ENCODE peak calls at places on chromosomes 2 and 18, in five cellular contexts. K, C, N, R and V are unnamed samples.

GRCh38 chr2:187982668-187983067 is 309.0 kb upstream of the GULP1 start:
- DNase-seq in C (peak; percentile 17), K (no peak), R (no peak), N (no peak), V (peak; percentile 59)

GRCh38 chr18:52747869-52748268 is 407.9 kb downstream of the DCC start:
- DNase-seq in K (no peak), R (no peak), N (no peak), C (no peak), V (no peak)

GRCh38 chr2:215756351-215756731 is 257.0 kb downstream of the MREG start:
- DNase-seq in C (no peak), R (no peak), N (no peak), K (no peak), V (no peak)

GRCh38 chr2:46674451-46674850 is 195.1 kb downstream of the TMEM247 start:
- DNase-seq in N (no peak), R (no peak), C (no peak), K (no peak), V (no peak)

GRCh38 chr2:149989447-149990063 is 402.0 kb upstream of the MMADHC start:
- DNase-seq in R (peak; percentile 36), C (peak; percentile 97), N (no peak), K (no peak), V (no peak)

GRCh38 chr2:4903676-4904348 is 788.4 kb upstream of the SOX11 start:
- DNase-seq in K (no peak), R (no peak), C (no peak), N (no peak), V (no peak)

GRCh38 chr2:29196792-29197788 is 81.9 kb downstream of the CLIP4 start:
- DNase-seq in N (peak; percentile 79), C (peak; percentile 86), R (peak; percentile 77), K (peak; percentile 88), V (no peak)

GRCh38 chr18:44916429-44917183 is 235.9 kb downstream of the SETBP1 start:
- DNase-seq in K (no peak), C (peak; percentile 4), R (no peak), N (no peak), V (peak; percentile 5)

GRCh38 chr2:229252996-229253395 is 18.1 kb downstream of the PID1 start:
- DNase-seq in N (no peak), C (no peak), K (no peak), R (no peak), V (no peak)

GRCh38 chr2:207823865-207824264 is 54.2 kb upstream of the FZD5 start:
- DNase-seq in R (no peak), C (peak; percentile 44), N (no peak), K (peak; percentile 72), V (no peak)

GRCh38 chr2:10932345-10933151 is 20.8 kb downstream of the KCNF1 start:
- DNase-seq in N (no peak), K (no peak), C (no peak), R (no peak), V (no peak)

GRCh38 chr18:65938592-65939372 is 188.0 kb downstream of the CDH7 start:
- DNase-seq in C (peak; percentile 80), N (no peak), K (no peak), R (peak; percentile 4), V (no peak)

GRCh38 chr2:5914831-5915611 is 222.8 kb downstream of the SOX11 start:
- DNase-seq in R (no peak), K (no peak), N (peak; percentile 51), C (peak; percentile 2), V (no peak)
- TF ChIP-seq CTCF in R (no peak), K (no peak), N (no peak), C (no peak), V (no peak)

GRCh38 chr2:99850076-99850710 is 292.2 kb downstream of the AFF3 start:
- DNase-seq in C (peak; percentile 76), K (no peak), N (no peak), R (peak; percentile 30), V (no peak)

GRCh38 chr2:99852376-99852934 is 289.9 kb downstream of the AFF3 start:
- DNase-seq in N (no peak), C (no peak), K (no peak), R (no peak), V (no peak)

GRCh38 chr2:99851091-99851490 is 291.3 kb downstream of the AFF3 start:
- DNase-seq in R (no peak), C (no peak), K (no peak), N (no peak), V (no peak)

GRCh38 chr2:99854236-99854852 is 288.0 kb downstream of the AFF3 start:
- DNase-seq in N (no peak), R (no peak), C (no peak), K (no peak), V (no peak)

GRCh38 chr2:99851811-99852210 is 290.6 kb downstream of the AFF3 start:
- DNase-seq in C (no peak), R (no peak), N (no peak), K (no peak), V (no peak)
- TF ChIP-seq CTCF in C (no peak), R (no peak), N (no peak), K (no peak), V (no peak)

DNA sequence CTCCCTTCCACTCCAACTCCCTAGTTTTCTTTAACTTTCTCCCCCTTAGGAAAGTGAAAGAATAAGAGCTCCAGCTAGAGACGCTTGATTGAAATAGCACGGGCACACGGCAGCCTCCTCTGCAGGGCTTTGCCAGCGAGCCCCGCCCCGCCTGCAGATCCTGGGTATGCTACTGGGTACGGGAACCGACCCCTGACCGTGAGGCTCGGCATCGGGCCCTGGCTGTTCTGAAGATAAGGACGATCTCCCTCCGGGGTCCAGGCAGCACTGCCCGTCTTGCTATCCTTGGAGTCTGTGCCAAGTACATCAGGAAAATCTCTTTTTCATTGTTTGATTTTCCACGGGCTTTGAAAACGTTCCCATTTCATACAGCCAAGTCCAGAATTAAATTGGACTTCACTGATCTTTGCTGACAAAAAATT is 284.5 kb downstream of the MTX2 start:
- DNase-seq in C (peak; percentile 69), K (peak; percentile 91), N (no peak), R (peak; percentile 53), V (no peak)
- TF ChIP-seq CTCF in C (peak; percentile 49), K (no peak), N (no peak), R (peak; percentile 80), V (peak; percentile 26)

DNA sequence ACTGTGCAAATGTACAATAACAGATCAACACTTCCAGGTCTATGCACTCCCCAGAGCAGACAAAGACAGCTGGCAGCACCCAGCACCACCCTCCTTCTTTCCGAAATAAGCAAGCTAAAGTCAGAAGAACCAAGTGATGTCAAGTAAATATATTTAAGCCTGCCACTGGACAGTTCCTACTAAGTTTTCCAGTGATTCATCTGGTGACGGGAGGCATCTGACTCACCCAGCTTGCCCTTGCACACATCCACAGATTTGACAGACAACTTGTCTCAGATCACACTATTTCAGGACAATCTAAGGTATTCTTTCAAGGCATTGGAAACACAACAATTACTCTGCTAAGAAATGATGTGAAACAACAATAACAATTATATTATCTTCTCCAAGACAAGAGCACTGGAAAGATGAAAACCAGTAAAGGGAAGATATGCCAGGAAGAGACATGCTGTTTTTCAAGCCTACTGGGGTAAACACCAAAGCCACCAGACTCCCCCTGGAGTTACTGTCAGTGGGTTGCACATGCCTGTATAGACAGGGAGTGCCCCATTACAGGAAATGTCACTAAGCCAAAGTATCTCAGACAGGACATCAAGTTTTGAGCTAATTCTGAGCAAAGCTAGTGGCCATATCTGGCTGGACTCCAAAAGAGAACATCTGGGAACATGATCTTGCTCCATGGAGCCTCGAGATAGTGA is 287.9 kb upstream of the KLHL29 start:
- DNase-seq in C (peak; percentile 13), R (no peak), K (no peak), N (no peak), V (no peak)
- TF ChIP-seq CTCF in C (no peak), R (no peak), K (no peak), N (no peak), V (no peak)

DNA sequence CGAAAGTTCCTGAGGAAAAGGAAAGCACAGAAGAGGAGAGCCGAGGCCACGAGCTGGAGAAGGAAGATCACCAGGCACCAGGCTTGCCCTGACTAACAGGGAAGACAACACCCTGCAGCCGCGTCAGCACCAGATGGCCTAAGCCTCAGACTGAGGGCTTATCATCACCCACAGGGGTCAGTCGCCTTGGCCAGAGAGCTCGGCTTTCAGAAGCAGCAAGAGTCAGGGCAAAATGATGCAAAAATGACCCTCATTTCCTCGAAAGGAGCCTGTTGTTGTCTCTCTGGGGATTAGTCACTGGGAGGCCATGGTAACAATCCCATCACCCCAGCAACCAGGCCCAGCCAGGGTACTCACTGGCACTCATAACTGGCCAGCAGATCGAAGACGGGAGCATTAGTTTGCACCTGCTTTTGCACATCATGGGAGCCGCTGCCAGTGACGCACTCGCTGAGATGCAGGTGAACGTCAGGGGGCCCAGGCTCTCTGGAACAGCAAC is 42.7 kb upstream of the ZFP36L2 start:
- DNase-seq in K (peak; percentile 94), N (no peak), C (no peak), R (no peak), V (peak; percentile 81)
- TF ChIP-seq CTCF in K (no peak), N (no peak), C (no peak), R (no peak), V (peak; percentile 26)